ENCODE peak calls at places on chromosomes 13 and 19, in four cellular contexts. Y is activated CD8-positive, alpha-beta T cell treated with anti-CD3 and anti-CD28 coated beads, Interleukin-2, amount 10 ng/mL, durations not matched to agents 7 days and 5 days; H is transverse colon; K is effector memory CD4-positive, alpha-beta T cell. D is an unnamed sample.

GRCh38 chr19:17999685-18000479 is 8.1 kb upstream of the ARRDC2 start:
- DNase-seq in K (no peak), Y (no peak), H (peak), D (no peak)

GRCh38 chr19:30651066-30651465 is 278.9 kb downstream of the ZNF536 start:
- DNase-seq in H (no peak), K (no peak), Y (no peak), D (peak)

GRCh38 chr19:5993516-5994406 is 15.8 kb upstream of the RANBP3 start:
- DNase-seq in K (no peak), H (no peak), Y (no peak), D (no peak)

GRCh38 chr19:12838893-12839656 is 760 bp downstream of the MAST1 start:
- DNase-seq in K (no peak), H (no peak), Y (peak), D (no peak)

GRCh38 chr13:24644051-24644450 is 36.2 kb upstream of the ATP12A start:
- DNase-seq in H (no peak), Y (no peak), K (no peak), D (no peak)

GRCh38 chr13:20654156-20654555 is 49.3 kb upstream of the IL17D start:
- DNase-seq in H (no peak), Y (no peak), K (no peak), D (no peak)

GRCh38 chr19:16301999-16302694 is 22.5 kb upstream of the KLF2 start:
- DNase-seq in Y (no peak), H (no peak), K (no peak), D (no peak)

GRCh38 chr19:37947778-37948177 is 40.8 kb downstream of the SIPA1L3 start:
- DNase-seq in H (no peak), Y (no peak), K (no peak), D (peak)

GRCh38 chr13:23707674-23708073 is 137.5 kb downstream of the TNFRSF19 start:
- DNase-seq in K (no peak), H (no peak), Y (no peak), D (no peak)

GRCh38 chr19:10625003-10625761 is at the start of gene SLC44A2:
- DNase-seq in Y (no peak), K (no peak), H (peak), D (peak)

GRCh38 chr19:39858541-39858940 is 12.4 kb upstream of the FBL start:
- DNase-seq in H (peak), K (no peak), Y (peak), D (no peak)

GRCh38 chr13:113900646-113901045 is 36.8 kb upstream of the GAS6 start:
- DNase-seq in H (no peak), Y (peak), K (no peak), D (no peak)

GRCh38 chr19:32642771-32643170 is 32.2 kb downstream of the ANKRD27 start:
- DNase-seq in Y (peak), H (peak), K (peak), D (no peak)

D was measured in mesenteric fat pad.